ENCODE peak calls at places on chromosomes 1 and 21, in four cellular contexts. Y is A549, V is K562, S is HepG2. P is an unnamed sample.

GRCh38 chr1:8816831-8817412 is 518 bp downstream of the RERE start:
- DNase-seq in S (no peak), Y (no peak), V (no peak), P (peak; percentile 36)

GRCh38 chr1:119831027-119831426 is 19.8 kb upstream of the REG4 start:
- DNase-seq in S (no peak), V (no peak), Y (no peak), P (no peak)

GRCh38 chr1:169217621-169218020 is 111.1 kb downstream of the ATP1B1 start:
- DNase-seq in S (no peak), Y (no peak), V (no peak), P (no peak)

GRCh38 chr1:74729741-74730478 is 2.9 kb downstream of the CRYZ start:
- DNase-seq in V (peak; percentile 42), S (peak; percentile 80), Y (peak; percentile 82), P (no peak)

GRCh38 chr1:172790245-172790644 is 131.3 kb downstream of the FASLG start:
- DNase-seq in S (no peak), V (no peak), Y (no peak), P (no peak)

GRCh38 chr1:150548324-150548631 is 930 bp upstream of the ADAMTSL4 start:
- DNase-seq in V (no peak), S (no peak), Y (no peak), P (no peak)

GRCh38 chr1:27574871-27575831 is 28.8 kb downstream of the AHDC1 start:
- DNase-seq in Y (peak; percentile 65), S (no peak), V (peak; percentile 69), P (peak; percentile 86)

GRCh38 chr1:15141933-15142647 is 11.5 kb upstream of the TMEM51 start:
- DNase-seq in S (no peak), V (no peak), Y (no peak), P (no peak)

GRCh38 chr1:203340112-203340804 is 10.7 kb downstream of the FMOD start:
- DNase-seq in V (peak; percentile 87), Y (peak; percentile 79), S (peak; percentile 69), P (peak; percentile 75)

GRCh38 chr21:45630066-45630694 is 13.3 kb upstream of the PCBP3 start:
- DNase-seq in Y (no peak), S (no peak), V (no peak), P (no peak)

GRCh38 chr21:28827422-28827821 is 165.3 kb downstream of the LTN1 start:
- DNase-seq in S (no peak), V (no peak), Y (no peak), P (no peak)

GRCh38 chr1:200873671-200874397 is 1.1 kb downstream of the GPR25 start:
- DNase-seq in S (no peak), Y (no peak), V (no peak), P (peak; percentile 49)

GRCh38 chr1:171801395-171801990 is 20.0 kb downstream of the METTL13 start:
- DNase-seq in Y (peak; percentile 50), S (peak; percentile 37), V (peak; percentile 64), P (peak; percentile 35)

GRCh38 chr1:225481738-225482137 is 53.9 kb upstream of the LBR start:
- DNase-seq in S (no peak), V (no peak), Y (no peak), P (no peak)

GRCh38 chr21:30831194-30831765 is 1.7 kb upstream of the KRTAP7-1 start:
- DNase-seq in V (peak; percentile 53), Y (peak; percentile 9), S (peak; percentile 2), P (peak; percentile 72)

GRCh38 chr1:12080773-12081556 is 17.9 kb downstream of the TNFRSF8 start:
- DNase-seq in V (no peak), S (no peak), Y (no peak), P (no peak)
- TF ChIP-seq JUN in V (no peak), S (no peak), Y (no peak), P (no peak)

GRCh38 chr21:41745971-41746743 is 20.7 kb downstream of the RIPK4 start:
- DNase-seq in Y (no peak), V (peak; percentile 50), S (no peak), P (peak; percentile 44)
- TF ChIP-seq CTCF in Y (no peak), V (peak; percentile 57), S (peak; percentile 18), P (no peak)

GRCh38 chr1:195202271-195202670 is 1406.0 kb downstream of the KCNT2 start:
- DNase-seq in V (no peak), S (no peak), Y (no peak), P (no peak)
- TF ChIP-seq ESRRA in V (no peak), S (no peak), Y (no peak), P (no peak)

GRCh38 chr21:15001113-15001512 is 63.7 kb downstream of the NRIP1 start:
- DNase-seq in S (no peak), Y (no peak), V (no peak), P (no peak)

GRCh38 chr21:15000076-15000475 is 64.7 kb downstream of the NRIP1 start:
- DNase-seq in S (no peak), V (no peak), Y (no peak), P (no peak)

GRCh38 chr21:14993072-14993471 is 71.7 kb downstream of the NRIP1 start:
- DNase-seq in S (no peak), Y (no peak), V (no peak), P (no peak)

GRCh38 chr21:14991957-14992356 is 72.8 kb downstream of the NRIP1 start:
- DNase-seq in S (no peak), Y (no peak), V (no peak), P (no peak)

GRCh38 chr21:14995695-14996490 is 68.9 kb downstream of the NRIP1 start:
- DNase-seq in S (no peak), Y (peak; percentile 14), V (no peak), P (no peak)
- TF ChIP-seq JUN in S (no peak), Y (no peak), V (no peak), P (no peak)

GRCh38 chr1:115832651-115833050 is 8.3 kb downstream of the NHLH2 start:
- DNase-seq in S (no peak), Y (no peak), V (no peak), P (no peak)

GRCh38 chr1:115837386-115837761 is 3.6 kb downstream of the NHLH2 start:
- DNase-seq in V (no peak), S (no peak), Y (no peak), P (no peak)

GRCh38 chr1:115829947-115830346 is 11.0 kb downstream of the NHLH2 start:
- DNase-seq in S (no peak), Y (no peak), V (no peak), P (peak; percentile 15)

GRCh38 chr1:115830963-115831362 is 10.0 kb downstream of the NHLH2 start:
- DNase-seq in Y (no peak), V (no peak), S (no peak), P (no peak)

DNA sequence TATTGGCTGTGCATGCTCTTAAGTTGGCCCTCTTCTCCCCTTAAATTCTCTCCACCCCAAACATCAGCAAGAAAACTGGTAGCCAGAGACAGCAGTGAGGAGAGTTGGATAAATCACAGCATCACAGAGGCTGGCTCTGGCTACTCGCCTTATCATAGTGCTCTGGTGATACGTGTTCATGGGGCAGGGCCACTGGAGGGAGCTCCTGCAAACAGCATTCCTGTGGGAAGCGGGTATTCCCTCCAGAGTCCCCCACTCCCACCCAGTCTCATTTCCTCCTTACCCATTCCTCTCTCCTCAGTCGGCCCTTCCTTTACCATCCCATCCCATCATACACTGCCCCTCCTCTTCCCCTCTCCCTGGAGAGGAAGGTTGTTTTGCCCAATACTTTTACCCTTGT is 7.1 kb downstream of the NHLH2 start:
- DNase-seq in S (no peak), V (no peak), Y (no peak), P (peak; percentile 36)
- TF ChIP-seq CTCF in S (peak; percentile 20), V (no peak), Y (no peak), P (no peak)

GRCh38 chr1:90963651-90964050 is 58.2 kb downstream of the ZNF644 start:
- DNase-seq in S (no peak), Y (no peak), V (no peak), P (no peak)

GRCh38 chr1:90969241-90969640 is 52.6 kb downstream of the ZNF644 start:
- DNase-seq in Y (no peak), V (no peak), S (no peak), P (no peak)

GRCh38 chr1:90959352-90960206 is 62.3 kb downstream of the ZNF644 start:
- DNase-seq in V (no peak), Y (no peak), S (peak; percentile 74), P (no peak)

GRCh38 chr1:90963236-90963635 is 58.6 kb downstream of the ZNF644 start:
- DNase-seq in V (no peak), Y (no peak), S (no peak), P (no peak)

GRCh38 chr1:90964444-90965035 is 57.3 kb downstream of the ZNF644 start:
- DNase-seq in S (peak; percentile 21), Y (no peak), V (no peak), P (no peak)
- TF ChIP-seq ESRRA in S (no peak), Y (no peak), V (no peak), P (no peak)

GRCh38 chr1:180194546-180195207 is 35.4 kb upstream of the LHX4 start:
- DNase-seq in V (peak; percentile 64), S (no peak), Y (no peak), P (no peak)

GRCh38 chr1:180194048-180194425 is 36.0 kb upstream of the LHX4 start:
- DNase-seq in Y (no peak), S (no peak), V (no peak), P (no peak)

GRCh38 chr1:180196436-180197003 is 33.5 kb upstream of the LHX4 start:
- DNase-seq in Y (no peak), S (no peak), V (no peak), P (no peak)

GRCh38 chr1:180195916-180196315 is 34.1 kb upstream of the LHX4 start:
- DNase-seq in S (no peak), V (no peak), Y (no peak), P (no peak)

DNA sequence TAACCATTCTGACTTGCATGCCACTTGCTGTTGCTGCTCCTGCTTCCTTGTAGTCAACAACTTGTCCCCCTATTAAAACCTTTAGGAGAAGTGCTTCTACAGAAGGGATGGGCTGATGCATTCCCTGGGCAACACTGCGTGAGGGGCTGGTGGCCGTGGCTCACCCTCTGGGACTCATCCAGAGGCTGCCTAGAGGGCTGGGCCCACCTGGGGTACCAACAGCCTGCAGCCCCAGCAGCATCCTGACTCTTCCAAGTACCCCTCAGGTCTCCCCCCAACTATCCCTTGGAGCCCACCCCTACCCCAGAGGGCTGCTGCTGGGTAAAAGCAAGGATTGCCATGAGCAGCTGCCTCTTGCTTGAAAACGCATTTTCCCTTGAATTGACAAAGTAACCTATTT is 34.7 kb upstream of the LHX4 start:
- DNase-seq in Y (no peak), V (no peak), S (no peak), P (no peak)
- TF ChIP-seq JUN in Y (no peak), V (no peak), S (no peak), P (no peak)

P was measured in WTC11.